ENCODE peak calls at places on chromosome 13, in six cellular contexts. One of them, this sample, is unnamed.

GRCh38 chr13:109145631-109146030 is 516.2 kb downstream of the MYO16 start:
- DNase-seq in neuronal stem cell: peak
- DNase-seq in H9: no peak
- DNase-seq in trophoblast cell: peak
- DNase-seq in mesenchymal stem cell: peak
- DNase-seq in H1: no peak
- DNase-seq in this sample: peak

GRCh38 chr13:99990045-99990977 is 8.7 kb downstream of the ZIC2 start:
- DNase-seq in neuronal stem cell: peak
- DNase-seq in H9: peak
- DNase-seq in trophoblast cell: no peak
- DNase-seq in mesenchymal stem cell: no peak
- DNase-seq in H1: peak
- DNase-seq in this sample: no peak

GRCh38 chr13:112071902-112072530 is 5.1 kb downstream of the SOX1 start:
- DNase-seq in neuronal stem cell: no peak
- DNase-seq in H9: no peak
- DNase-seq in trophoblast cell: no peak
- DNase-seq in mesenchymal stem cell: no peak
- DNase-seq in H1: no peak
- DNase-seq in this sample: no peak

GRCh38 chr13:20685042-20685441 is 18.5 kb upstream of the IL17D start:
- DNase-seq in neuronal stem cell: no peak
- DNase-seq in H9: no peak
- DNase-seq in trophoblast cell: peak
- DNase-seq in mesenchymal stem cell: no peak
- DNase-seq in H1: no peak
- DNase-seq in this sample: no peak

GRCh38 chr13:97266328-97266727 is 44.2 kb downstream of the MBNL2 start:
- DNase-seq in neuronal stem cell: no peak
- DNase-seq in H9: peak
- DNase-seq in trophoblast cell: no peak
- DNase-seq in mesenchymal stem cell: peak
- DNase-seq in H1: no peak
- DNase-seq in this sample: no peak

GRCh38 chr13:71935166-71935840 is 68.3 kb upstream of the DACH1 start:
- DNase-seq in neuronal stem cell: no peak
- DNase-seq in H9: no peak
- DNase-seq in trophoblast cell: no peak
- DNase-seq in mesenchymal stem cell: no peak
- DNase-seq in H1: no peak
- DNase-seq in this sample: no peak

GRCh38 chr13:112900691-112901091 is 68.3 kb upstream of the MCF2L start:
- DNase-seq in neuronal stem cell: no peak
- DNase-seq in H9: peak
- DNase-seq in trophoblast cell: no peak
- DNase-seq in mesenchymal stem cell: no peak
- DNase-seq in H1: no peak
- DNase-seq in this sample: no peak

GRCh38 chr13:86741762-86742285 is 929.3 kb upstream of the SLITRK5 start:
- DNase-seq in neuronal stem cell: no peak
- DNase-seq in H9: no peak
- DNase-seq in trophoblast cell: no peak
- DNase-seq in mesenchymal stem cell: peak
- DNase-seq in H1: no peak
- DNase-seq in this sample: no peak

GRCh38 chr13:22828081-22828480 is 352.7 kb upstream of the SGCG start:
- DNase-seq in neuronal stem cell: no peak
- DNase-seq in H9: no peak
- DNase-seq in trophoblast cell: peak
- DNase-seq in mesenchymal stem cell: peak
- DNase-seq in H1: no peak
- DNase-seq in this sample: peak

GRCh38 chr13:75359266-75359665 is 122.7 kb downstream of the TBC1D4 start:
- DNase-seq in neuronal stem cell: no peak
- DNase-seq in H9: no peak
- DNase-seq in trophoblast cell: peak
- DNase-seq in mesenchymal stem cell: peak
- DNase-seq in H1: no peak
- DNase-seq in this sample: peak

GRCh38 chr13:40665061-40665753 is 1.2 kb downstream of the FOXO1 start:
- DNase-seq in neuronal stem cell: peak
- DNase-seq in H9: no peak
- DNase-seq in trophoblast cell: peak
- DNase-seq in mesenchymal stem cell: peak
- DNase-seq in H1: peak
- DNase-seq in this sample: no peak

GRCh38 chr13:30371649-30372265 is 50.5 kb upstream of the UBE2L5 start:
- DNase-seq in neuronal stem cell: no peak
- DNase-seq in H9: no peak
- DNase-seq in trophoblast cell: no peak
- DNase-seq in mesenchymal stem cell: peak
- DNase-seq in H1: no peak
- DNase-seq in this sample: peak

GRCh38 chr13:98584668-98585397 is 7.9 kb upstream of the STK24 start:
- DNase-seq in neuronal stem cell: no peak
- DNase-seq in H9: no peak
- DNase-seq in trophoblast cell: no peak
- DNase-seq in mesenchymal stem cell: no peak
- DNase-seq in H1: no peak
- DNase-seq in this sample: no peak

GRCh38 chr13:100454876-100455275 is 133.7 kb downstream of the GGACT start:
- DNase-seq in neuronal stem cell: no peak
- DNase-seq in H9: no peak
- DNase-seq in trophoblast cell: peak
- DNase-seq in mesenchymal stem cell: no peak
- DNase-seq in H1: no peak
- DNase-seq in this sample: peak

GRCh38 chr13:108609353-108609752 is 20.1 kb upstream of the MYO16 start:
- DNase-seq in neuronal stem cell: no peak
- DNase-seq in H9: no peak
- DNase-seq in trophoblast cell: peak
- DNase-seq in mesenchymal stem cell: peak
- DNase-seq in H1: no peak
- DNase-seq in this sample: peak

GRCh38 chr13:110937511-110938303 is 22.8 kb upstream of the ANKRD10 start:
- DNase-seq in neuronal stem cell: no peak
- DNase-seq in H9: no peak
- DNase-seq in trophoblast cell: no peak
- DNase-seq in mesenchymal stem cell: no peak
- DNase-seq in H1: no peak
- DNase-seq in this sample: no peak

GRCh38 chr13:64778002-64778401 is 2452.1 kb downstream of the PCDH9 start:
- DNase-seq in neuronal stem cell: no peak
- DNase-seq in H9: no peak
- DNase-seq in trophoblast cell: no peak
- DNase-seq in mesenchymal stem cell: no peak
- DNase-seq in H1: no peak
- DNase-seq in this sample: no peak

GRCh38 chr13:94505730-94506129 is 26.2 kb upstream of the DCT start:
- DNase-seq in neuronal stem cell: no peak
- DNase-seq in H9: no peak
- DNase-seq in trophoblast cell: no peak
- DNase-seq in mesenchymal stem cell: no peak
- DNase-seq in H1: no peak
- DNase-seq in this sample: no peak

GRCh38 chr13:98007001-98007400 is 53.5 kb downstream of the IPO5 start:
- DNase-seq in neuronal stem cell: no peak
- DNase-seq in H9: no peak
- DNase-seq in trophoblast cell: no peak
- DNase-seq in mesenchymal stem cell: no peak
- DNase-seq in H1: no peak
- DNase-seq in this sample: no peak

GRCh38 chr13:42354246-42355117 is 82.5 kb downstream of the AKAP11 start:
- DNase-seq in neuronal stem cell: no peak
- DNase-seq in H9: no peak
- DNase-seq in trophoblast cell: no peak
- DNase-seq in mesenchymal stem cell: peak
- DNase-seq in H1: no peak
- DNase-seq in this sample: peak

GRCh38 chr13:69912576-69913074 is 195.0 kb upstream of the ATXN8OS start:
- DNase-seq in neuronal stem cell: no peak
- DNase-seq in H9: no peak
- DNase-seq in trophoblast cell: no peak
- DNase-seq in mesenchymal stem cell: no peak
- DNase-seq in H1: no peak
- DNase-seq in this sample: no peak

GRCh38 chr13:38821753-38822551 is 135.1 kb downstream of the FREM2 start:
- DNase-seq in neuronal stem cell: no peak
- DNase-seq in H9: no peak
- DNase-seq in trophoblast cell: no peak
- DNase-seq in mesenchymal stem cell: no peak
- DNase-seq in H1: no peak
- DNase-seq in this sample: no peak

GRCh38 chr13:89673789-89674311 is 1673.6 kb upstream of the MIR17HG start:
- DNase-seq in neuronal stem cell: no peak
- DNase-seq in H9: no peak
- DNase-seq in trophoblast cell: no peak
- DNase-seq in mesenchymal stem cell: no peak
- DNase-seq in H1: no peak
- DNase-seq in this sample: no peak

GRCh38 chr13:112968380-112968909 is 569 bp upstream of the MCF2L start:
- DNase-seq in neuronal stem cell: no peak
- DNase-seq in H9: no peak
- DNase-seq in trophoblast cell: no peak
- DNase-seq in mesenchymal stem cell: no peak
- DNase-seq in H1: no peak
- DNase-seq in this sample: no peak

GRCh38 chr13:111281751-111282311 is 38.6 kb upstream of the TEX29 start:
- DNase-seq in neuronal stem cell: no peak
- DNase-seq in H9: no peak
- DNase-seq in trophoblast cell: peak
- DNase-seq in mesenchymal stem cell: peak
- DNase-seq in H1: no peak
- DNase-seq in this sample: peak

GRCh38 chr13:51221674-51222509 is at the start of gene FAM124A:
- DNase-seq in neuronal stem cell: peak
- DNase-seq in H9: no peak
- DNase-seq in trophoblast cell: peak
- DNase-seq in mesenchymal stem cell: peak
- DNase-seq in H1: peak
- DNase-seq in this sample: peak

GRCh38 chr13:114241918-114242317 is 7.2 kb downstream of the CDC16 start:
- DNase-seq in neuronal stem cell: no peak
- DNase-seq in H9: no peak
- DNase-seq in trophoblast cell: no peak
- DNase-seq in mesenchymal stem cell: no peak
- DNase-seq in H1: no peak
- DNase-seq in this sample: peak
- H4K91ac ChIP-seq in neuronal stem cell: no peak
- H4K91ac ChIP-seq in H9: no peak
- H4K91ac ChIP-seq in trophoblast cell: no peak
- H4K91ac ChIP-seq in mesenchymal stem cell: no peak
- H4K91ac ChIP-seq in H1: no peak
- H4K91ac ChIP-seq in this sample: no peak

GRCh38 chr13:27219611-27220010 is 31.7 kb upstream of the RPL21 start:
- DNase-seq in neuronal stem cell: no peak
- DNase-seq in H9: no peak
- DNase-seq in trophoblast cell: no peak
- DNase-seq in mesenchymal stem cell: no peak
- DNase-seq in H1: no peak
- DNase-seq in this sample: no peak
- H4K91ac ChIP-seq in neuronal stem cell: no peak
- H4K91ac ChIP-seq in H9: no peak
- H4K91ac ChIP-seq in trophoblast cell: no peak
- H4K91ac ChIP-seq in mesenchymal stem cell: no peak
- H4K91ac ChIP-seq in H1: no peak
- H4K91ac ChIP-seq in this sample: no peak

GRCh38 chr13:73961181-73961580 is 173.0 kb downstream of the KLF12 start:
- DNase-seq in neuronal stem cell: no peak
- DNase-seq in H9: no peak
- DNase-seq in trophoblast cell: no peak
- DNase-seq in mesenchymal stem cell: no peak
- DNase-seq in H1: no peak
- DNase-seq in this sample: no peak
- H4K91ac ChIP-seq in neuronal stem cell: no peak
- H4K91ac ChIP-seq in H9: no peak
- H4K91ac ChIP-seq in trophoblast cell: no peak
- H4K91ac ChIP-seq in mesenchymal stem cell: no peak
- H4K91ac ChIP-seq in H1: no peak
- H4K91ac ChIP-seq in this sample: no peak

GRCh38 chr13:73596382-73596781 is 537.6 kb downstream of the KLF5 start:
- DNase-seq in neuronal stem cell: no peak
- DNase-seq in H9: no peak
- DNase-seq in trophoblast cell: no peak
- DNase-seq in mesenchymal stem cell: no peak
- DNase-seq in H1: no peak
- DNase-seq in this sample: no peak

GRCh38 chr13:73598021-73598712 is 536.0 kb downstream of the KLF12 start:
- DNase-seq in neuronal stem cell: no peak
- DNase-seq in H9: no peak
- DNase-seq in trophoblast cell: peak
- DNase-seq in mesenchymal stem cell: peak
- DNase-seq in H1: no peak
- DNase-seq in this sample: peak

GRCh38 chr13:73591861-73592260 is 533.1 kb downstream of the KLF5 start:
- DNase-seq in neuronal stem cell: no peak
- DNase-seq in H9: no peak
- DNase-seq in trophoblast cell: no peak
- DNase-seq in mesenchymal stem cell: no peak
- DNase-seq in H1: no peak
- DNase-seq in this sample: no peak

GRCh38 chr13:73593199-73593765 is 534.5 kb downstream of the KLF5 start:
- DNase-seq in neuronal stem cell: no peak
- DNase-seq in H9: no peak
- DNase-seq in trophoblast cell: no peak
- DNase-seq in mesenchymal stem cell: no peak
- DNase-seq in H1: no peak
- DNase-seq in this sample: no peak
- H4K91ac ChIP-seq in neuronal stem cell: no peak
- H4K91ac ChIP-seq in H9: no peak
- H4K91ac ChIP-seq in trophoblast cell: no peak
- H4K91ac ChIP-seq in mesenchymal stem cell: no peak
- H4K91ac ChIP-seq in H1: no peak
- H4K91ac ChIP-seq in this sample: no peak

GRCh38 chr13:46288570-46289259 is 77.0 kb downstream of the LRRC63 start:
- DNase-seq in neuronal stem cell: peak
- DNase-seq in H9: no peak
- DNase-seq in trophoblast cell: peak
- DNase-seq in mesenchymal stem cell: peak
- DNase-seq in H1: no peak
- DNase-seq in this sample: peak
- H4K91ac ChIP-seq in neuronal stem cell: no peak
- H4K91ac ChIP-seq in H9: no peak
- H4K91ac ChIP-seq in trophoblast cell: no peak
- H4K91ac ChIP-seq in mesenchymal stem cell: no peak
- H4K91ac ChIP-seq in H1: no peak
- H4K91ac ChIP-seq in this sample: no peak

GRCh38 chr13:91108315-91108714 is 239.2 kb upstream of the MIR17HG start:
- DNase-seq in neuronal stem cell: no peak
- DNase-seq in H9: no peak
- DNase-seq in trophoblast cell: no peak
- DNase-seq in mesenchymal stem cell: no peak
- DNase-seq in H1: no peak
- DNase-seq in this sample: no peak
- H4K91ac ChIP-seq in neuronal stem cell: no peak
- H4K91ac ChIP-seq in H9: no peak
- H4K91ac ChIP-seq in trophoblast cell: no peak
- H4K91ac ChIP-seq in mesenchymal stem cell: no peak
- H4K91ac ChIP-seq in H1: no peak
- H4K91ac ChIP-seq in this sample: no peak